ENCODE peak calls at places on chromosome 19, in seven cellular contexts. T, D, J, C, E, P and Y are unnamed samples.

GRCh38 chr19:33445752-33446070 is 72.2 kb downstream of the CEBPG start:
- DNase-seq in T (no peak), D (no peak), J (no peak), C (no peak), E (no peak), P (no peak), Y (peak)

GRCh38 chr19:6718741-6719539 is 1.5 kb downstream of the C3 start:
- DNase-seq in T (peak), D (no peak), J (peak), C (no peak), E (no peak), P (peak), Y (no peak)

GRCh38 chr19:41670755-41671154 is 17.3 kb downstream of the CEACAM7 start:
- DNase-seq in T (no peak), D (no peak), J (no peak), C (no peak), E (no peak), P (no peak), Y (no peak)

GRCh38 chr19:13961826-13962737 is 9.8 kb downstream of the DCAF15 start:
- DNase-seq in T (no peak), D (no peak), J (peak), C (no peak), E (no peak), P (no peak), Y (peak)

GRCh38 chr19:28656644-28657043 is 556.3 kb downstream of the UQCRFS1 start:
- DNase-seq in T (no peak), D (no peak), J (no peak), C (no peak), E (no peak), P (no peak), Y (no peak)

GRCh38 chr19:55640043-55640576 is 692 bp upstream of the ZNF580 start:
- DNase-seq in T (no peak), D (peak), J (peak), C (peak), E (peak), P (peak), Y (peak)

GRCh38 chr19:530133-531008 is 1.2 kb upstream of the CDC34 start:
- DNase-seq in T (no peak), D (no peak), J (no peak), C (no peak), E (no peak), P (no peak), Y (no peak)

GRCh38 chr19:31145021-31145420 is 204.2 kb downstream of the TSHZ3 start:
- DNase-seq in T (no peak), D (no peak), J (no peak), C (no peak), E (no peak), P (no peak), Y (no peak)

GRCh38 chr19:38703509-38703908 is 40.8 kb downstream of the CAPN12 start:
- DNase-seq in T (no peak), D (no peak), J (no peak), C (no peak), E (no peak), P (no peak), Y (no peak)

GRCh38 chr19:4914736-4915501 is 5.6 kb downstream of the UHRF1 start:
- DNase-seq in T (no peak), D (no peak), J (no peak), C (no peak), E (peak), P (peak), Y (no peak)

GRCh38 chr19:15015946-15016542 is 33.2 kb upstream of the CASP14 start:
- DNase-seq in T (peak), D (no peak), J (peak), C (no peak), E (no peak), P (peak), Y (no peak)

GRCh38 chr19:6362351-6362801 is 1.0 kb downstream of the CLPP start:
- DNase-seq in T (no peak), D (no peak), J (no peak), C (no peak), E (no peak), P (no peak), Y (no peak)

GRCh38 chr19:4052114-4052992 is 14.3 kb downstream of the ZBTB7A start:
- DNase-seq in T (no peak), D (no peak), J (no peak), C (no peak), E (no peak), P (no peak), Y (no peak)

GRCh38 chr19:8090932-8091331 is 38.4 kb downstream of the CCL25 start:
- DNase-seq in T (no peak), D (no peak), J (no peak), C (no peak), E (no peak), P (no peak), Y (no peak)

GRCh38 chr19:4474504-4475136 is 2.5 kb downstream of the HDGFL2 start:
- DNase-seq in T (peak), D (peak), J (peak), C (no peak), E (peak), P (peak), Y (peak)

GRCh38 chr19:38596057-38596981 is 21.4 kb downstream of the MAP4K1 start:
- DNase-seq in T (peak), D (peak), J (peak), C (peak), E (no peak), P (peak), Y (peak)

GRCh38 chr19:16537111-16537510 is 5.1 kb downstream of the CHERP start:
- DNase-seq in T (no peak), D (no peak), J (no peak), C (no peak), E (no peak), P (no peak), Y (no peak)
- TF ChIP-seq CTCF in T (no peak), D (no peak), J (no peak), C (no peak), E (no peak), P (no peak), Y (no peak)

GRCh38 chr19:18683109-18683954 is at the start of gene CRTC1:
- DNase-seq in T (peak), D (peak), J (peak), C (peak), E (peak), P (peak), Y (peak)
- TF ChIP-seq CTCF in T (no peak), D (no peak), J (no peak), C (no peak), E (no peak), P (no peak), Y (no peak)

GRCh38 chr19:17074628-17075034 is 621 bp downstream of the HAUS8 start:
- DNase-seq in T (no peak), D (no peak), J (no peak), C (no peak), E (no peak), P (no peak), Y (no peak)
- TF ChIP-seq CTCF in T (no peak), D (no peak), J (no peak), C (no peak), E (no peak), P (no peak), Y (no peak)

GRCh38 chr19:18991050-18991449 is 42.3 kb downstream of the SUGP2 start:
- DNase-seq in T (no peak), D (no peak), J (no peak), C (no peak), E (no peak), P (no peak), Y (no peak)

GRCh38 chr19:18990128-18990708 is 43.1 kb downstream of the SUGP2 start:
- DNase-seq in T (no peak), D (no peak), J (no peak), C (no peak), E (no peak), P (no peak), Y (no peak)

GRCh38 chr19:18989316-18989715 is 44.0 kb downstream of the SUGP2 start:
- DNase-seq in T (no peak), D (no peak), J (no peak), C (no peak), E (peak), P (no peak), Y (no peak)

GRCh38 chr19:18992696-18993095 is 40.6 kb downstream of the SUGP2 start:
- DNase-seq in T (no peak), D (peak), J (no peak), C (no peak), E (no peak), P (no peak), Y (no peak)

DNA sequence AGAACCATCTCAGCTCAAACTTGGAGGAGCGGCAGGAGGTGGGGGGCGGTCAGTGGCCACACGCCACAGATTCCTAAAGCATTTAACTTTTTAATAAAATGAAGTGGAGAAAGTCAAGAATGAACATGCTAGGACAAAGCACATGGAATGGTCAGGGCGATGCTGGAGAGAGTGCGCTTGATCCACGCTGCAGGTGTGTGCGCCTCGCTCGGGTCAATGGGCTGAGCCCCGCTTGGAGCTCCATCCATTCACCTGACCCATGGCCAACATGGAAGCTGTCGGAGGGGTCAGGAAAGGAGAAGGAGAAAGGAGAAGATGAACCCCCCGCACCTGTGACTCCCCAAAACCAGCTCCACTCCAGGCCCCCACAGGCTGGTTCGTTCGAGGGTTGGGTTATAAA is 41.8 kb downstream of the SUGP2 start:
- DNase-seq in T (no peak), D (no peak), J (no peak), C (no peak), E (no peak), P (no peak), Y (no peak)
- TF ChIP-seq CTCF in T (no peak), D (no peak), J (no peak), C (no peak), E (no peak), P (no peak), Y (no peak)

GRCh38 chr19:29727906-29728305 is 12.8 kb upstream of the C19orf12 start:
- DNase-seq in T (no peak), D (no peak), J (no peak), C (no peak), E (no peak), P (no peak), Y (no peak)

GRCh38 chr19:29724102-29724641 is 9.1 kb upstream of the C19orf12 start:
- DNase-seq in T (peak), D (no peak), J (peak), C (no peak), E (peak), P (peak), Y (peak)

GRCh38 chr19:29724741-29725140 is 9.7 kb upstream of the C19orf12 start:
- DNase-seq in T (no peak), D (no peak), J (no peak), C (no peak), E (no peak), P (no peak), Y (no peak)
- TF ChIP-seq CTCF in T (no peak), D (no peak), J (no peak), C (no peak), E (no peak), P (no peak), Y (no peak)

GRCh38 chr19:49119411-49120324 is at the start of gene PPFIA3:
- DNase-seq in T (peak), D (no peak), J (peak), C (peak), E (peak), P (peak), Y (peak)
- TF ChIP-seq CTCF in T (no peak), D (no peak), J (no peak), C (no peak), E (no peak), P (no peak), Y (no peak)

GRCh38 chr19:48393559-48394330 is at the start of gene GRIN2D:
- DNase-seq in T (peak), D (peak), J (peak), C (no peak), E (no peak), P (peak), Y (peak)
- TF ChIP-seq CTCF in T (no peak), D (no peak), J (peak), C (no peak), E (no peak), P (peak), Y (no peak)

GRCh38 chr19:49224856-49225255 is 67.3 kb downstream of the TRPM4 start:
- DNase-seq in T (peak), D (peak), J (peak), C (no peak), E (peak), P (peak), Y (peak)
- TF ChIP-seq CTCF in T (peak), D (peak), J (peak), C (no peak), E (peak), P (peak), Y (no peak)